ENCODE peak calls at places on chromosomes 11 and 22, in six cellular contexts. B is CD8-positive, alpha-beta memory T cell; X is left lung; U is GM23248; A is mesendoderm; D is IMR-90. E is an unnamed sample.
A peak's percentile ranks its signal among the peaks of the same experiment; 100 is the strongest.

GRCh38 chr11:120717623-120718022 is 206.1 kb downstream of the GRIK4 start:
- DNase-seq in B (no peak), X (no peak), U (no peak), A (no peak), D (no peak), E (no peak)

GRCh38 chr11:69326622-69327219 is 32.8 kb downstream of the MYEOV start:
- DNase-seq in B (no peak), X (no peak), U (no peak), A (no peak), D (no peak), E (no peak)

GRCh38 chr11:84465040-84465439 is 1162.1 kb downstream of the DLG2 start:
- DNase-seq in B (no peak), X (no peak), U (peak; percentile 36), A (no peak), D (no peak), E (no peak)

GRCh38 chr11:58564226-58564625 is 11.4 kb downstream of the LPXN start:
- DNase-seq in B (no peak), X (no peak), U (peak; percentile 13), A (no peak), D (no peak), E (no peak)

GRCh38 chr11:115247404-115247803 is 256.8 kb downstream of the CADM1 start:
- DNase-seq in B (no peak), X (no peak), U (no peak), A (no peak), D (no peak), E (no peak)

GRCh38 chr11:128680906-128681305 is 13.0 kb upstream of the FLI1 start:
- DNase-seq in B (no peak), X (no peak), U (no peak), A (peak; percentile 81), D (no peak), E (no peak)

GRCh38 chr11:58742981-58743880 is 11.5 kb upstream of the GLYAT start:
- DNase-seq in B (no peak), X (no peak), U (no peak), A (peak; percentile 14), D (no peak), E (no peak)

GRCh38 chr11:118608268-118609214 is 1.1 kb downstream of the PHLDB1 start:
- DNase-seq in B (peak; percentile 93), X (peak; percentile 92), U (peak; percentile 97), A (peak; percentile 17), D (peak; percentile 85), E (peak; percentile 86)

GRCh38 chr11:103673773-103674172 is 362.7 kb upstream of the DDI1 start:
- DNase-seq in B (no peak), X (no peak), U (peak; percentile 54), A (no peak), D (peak; percentile 71), E (no peak)

GRCh38 chr22:33859311-33859710 is 61.0 kb downstream of the LARGE1 start:
- DNase-seq in B (no peak), X (no peak), U (no peak), A (no peak), D (no peak), E (no peak)

GRCh38 chr22:39898997-39899396 is 1.9 kb upstream of the GRAP2 start:
- DNase-seq in B (no peak), X (no peak), U (no peak), A (no peak), D (no peak), E (no peak)

GRCh38 chr11:15896544-15896943 is 459.8 kb downstream of the SOX6 start:
- DNase-seq in B (no peak), X (no peak), U (no peak), A (no peak), D (no peak), E (no peak)

GRCh38 chr11:22346283-22346682 is 8.1 kb downstream of the SLC17A6 start:
- DNase-seq in B (no peak), X (no peak), U (no peak), A (no peak), D (no peak), E (no peak)

GRCh38 chr11:62439785-62440602 is 21.2 kb downstream of the SCGB1A1 start:
- DNase-seq in B (no peak), X (no peak), U (peak; percentile 83), A (no peak), D (peak; percentile 77), E (no peak)

DNA sequence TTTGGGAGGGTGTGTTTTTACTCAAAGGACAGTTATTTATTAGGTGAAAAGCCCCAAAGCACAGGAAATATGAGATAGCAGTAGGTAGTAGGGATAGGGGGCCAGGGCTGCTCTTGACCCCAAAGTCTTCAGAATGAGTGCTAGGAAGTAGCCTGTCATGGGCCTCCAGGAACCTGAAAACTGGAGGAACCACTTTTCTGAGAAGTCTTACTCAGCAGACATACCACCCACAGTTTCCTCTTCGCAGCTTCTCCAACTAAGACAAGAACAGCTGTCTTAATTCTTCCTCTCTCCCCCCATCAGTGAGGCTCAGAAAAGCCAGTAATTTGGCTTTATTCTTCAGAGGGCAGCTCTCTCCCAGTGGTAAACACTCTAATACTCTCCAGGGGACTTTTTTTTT is 84.0 kb upstream of the CTSC start:
- DNase-seq in B (no peak), X (no peak), U (peak; percentile 56), A (peak; percentile 60), D (peak; percentile 48), E (no peak)
- H3K27ac ChIP-seq in B (no peak overlapping the region), X (peak overlapping the region; percentile 83), U (peak overlapping the region; percentile 86), A (no peak overlapping the region), D (no peak overlapping the region), E (no peak overlapping the region)

DNA sequence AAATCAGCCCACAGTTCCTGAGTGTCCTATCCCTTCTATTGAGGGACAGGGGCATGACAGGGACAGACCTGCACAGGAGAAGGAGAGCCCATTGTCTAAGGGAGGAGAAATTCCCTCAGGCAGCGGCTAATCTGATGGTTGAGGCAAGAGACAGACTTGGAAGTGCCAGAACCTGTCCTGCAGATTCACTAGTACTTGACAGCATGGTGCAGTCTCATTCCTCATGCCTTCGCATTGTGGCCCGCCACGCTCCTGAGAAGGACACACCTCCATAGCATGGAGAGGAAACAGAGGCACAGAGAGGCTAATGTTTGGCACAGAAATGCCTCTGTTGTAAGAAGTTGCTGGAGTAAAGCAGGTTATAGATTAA is 3.2 kb downstream of the P2RY6 start:
- DNase-seq in B (no peak), X (no peak), U (no peak), A (peak; percentile 41), D (no peak), E (no peak)
- H3K27ac ChIP-seq in B (no peak overlapping the region), X (no peak overlapping the region), U (no peak overlapping the region), A (no peak overlapping the region), D (no peak overlapping the region), E (no peak overlapping the region)

DNA sequence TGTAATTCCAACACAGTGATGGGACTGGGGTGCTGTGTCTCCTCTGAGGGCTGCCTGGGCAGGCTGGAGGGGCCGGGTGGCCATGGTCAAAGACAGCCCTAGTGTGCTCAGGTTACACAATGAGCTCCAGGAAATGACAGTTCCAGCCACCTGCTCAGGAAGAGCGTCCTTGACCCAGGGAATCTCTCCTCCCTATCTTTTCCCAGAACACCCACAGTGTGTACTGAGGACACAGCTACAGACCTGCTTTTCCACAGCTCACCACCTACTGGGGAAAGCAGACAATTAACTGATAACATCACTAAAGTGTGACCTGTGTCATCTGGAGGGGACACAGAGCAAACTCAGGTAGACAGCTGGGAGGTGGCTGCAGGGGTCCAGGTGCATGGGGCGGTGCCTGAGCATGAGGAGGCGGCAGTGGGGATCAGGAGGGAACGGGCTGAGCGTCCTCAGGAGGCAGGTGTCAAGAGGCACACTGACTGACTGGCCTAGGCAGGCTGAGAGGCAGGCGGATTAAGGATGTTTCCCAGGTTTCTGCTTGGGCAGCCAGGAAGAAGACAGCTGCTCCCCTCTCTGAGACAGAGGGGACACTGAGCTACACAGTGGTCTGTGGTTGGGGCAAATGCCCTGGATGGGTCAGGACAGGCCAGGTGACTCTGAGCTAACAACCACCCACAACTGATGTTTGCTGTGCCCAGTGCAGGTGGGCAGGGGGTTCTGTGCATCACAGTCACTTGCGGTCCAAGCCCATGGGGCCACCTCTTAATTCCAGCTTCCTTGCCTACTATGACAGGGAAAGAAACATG is 56.1 kb downstream of the ARFGAP3 start:
- DNase-seq in B (no peak), X (no peak), U (no peak), A (peak; percentile 83), D (no peak), E (no peak)
- H3K27ac ChIP-seq in B (no peak overlapping the region), X (no peak overlapping the region), U (no peak overlapping the region), A (no peak overlapping the region), D (no peak overlapping the region), E (no peak overlapping the region)

DNA sequence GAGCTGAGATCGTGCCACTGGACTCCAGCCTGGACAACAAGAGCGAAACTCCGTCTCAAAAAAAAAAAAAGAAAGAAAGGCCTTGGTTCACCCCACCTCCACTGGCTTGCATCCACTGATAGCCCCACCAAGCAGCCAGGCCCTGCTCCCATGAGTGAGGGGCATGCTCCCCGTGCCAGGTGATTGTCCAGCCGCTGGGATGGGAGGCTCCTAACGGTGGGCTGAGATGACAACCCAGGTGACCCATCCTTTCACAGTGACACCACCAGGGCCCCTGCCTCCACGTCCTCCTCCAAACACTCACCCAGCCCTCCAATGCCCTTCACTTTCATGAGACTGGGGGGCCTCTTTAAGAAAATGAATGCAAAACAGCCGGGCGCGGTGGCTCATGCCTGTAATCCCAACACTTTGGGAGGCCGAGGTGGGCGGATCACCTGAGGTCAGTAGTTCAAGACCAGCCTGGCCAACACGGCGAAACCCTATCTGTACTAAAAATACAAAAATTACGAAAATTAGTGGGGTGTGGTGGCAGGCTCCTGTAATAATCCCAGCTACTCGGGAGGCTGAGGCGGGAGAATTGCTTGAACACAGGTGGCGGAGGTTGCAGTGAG is 8.6 kb upstream of the DERL3 start:
- DNase-seq in B (no peak), X (peak; percentile 43), U (no peak), A (no peak), D (no peak), E (no peak)
- H3K27ac ChIP-seq in B (no peak overlapping the region), X (no peak overlapping the region), U (no peak overlapping the region), A (no peak overlapping the region), D (no peak overlapping the region), E (no peak overlapping the region)

DNA sequence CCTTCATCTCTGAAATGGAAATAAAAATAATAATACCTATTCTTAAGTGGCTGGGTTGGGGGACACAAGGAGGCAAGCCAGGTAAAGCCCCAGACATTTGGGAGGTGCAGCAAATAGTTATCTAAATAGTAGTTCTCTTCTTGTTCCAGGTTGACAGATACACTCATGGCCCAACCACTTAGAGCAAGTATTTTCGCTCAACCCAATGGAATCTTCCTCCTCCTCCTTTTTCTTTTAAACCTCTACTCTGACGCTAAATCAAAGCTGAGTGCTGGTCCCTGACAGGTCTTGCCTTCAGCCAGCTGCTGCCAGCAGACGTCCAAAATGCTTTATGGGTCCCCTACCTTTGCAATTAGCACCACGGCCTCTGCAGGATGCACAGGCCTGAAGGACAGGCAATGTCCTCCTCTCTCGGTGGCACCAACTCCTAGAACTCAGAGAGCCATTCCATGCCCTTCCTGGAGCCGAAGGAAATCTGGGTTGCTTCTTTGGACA is 558.5 kb downstream of the MIAT start:
- DNase-seq in B (no peak), X (no peak), U (peak; percentile 34), A (no peak), D (no peak), E (no peak)
- H3K27ac ChIP-seq in B (no peak overlapping the region), X (no peak overlapping the region), U (no peak overlapping the region), A (no peak overlapping the region), D (no peak overlapping the region), E (no peak overlapping the region)

GRCh38 chr11:35013514-35014191 is 97.2 kb downstream of the PDHX start:
- DNase-seq in B (peak; percentile 58), X (no peak), U (peak; percentile 76), A (no peak), D (no peak), E (peak; percentile 22)
- H3K27ac ChIP-seq in B (peak overlapping the region; percentile 14), X (no peak overlapping the region), U (peak overlapping the region; percentile 80), A (no peak overlapping the region), D (peak overlapping the region; percentile 22), E (peak overlapping the region; percentile 88)

GRCh38 chr11:35179466-35180135 is 40.6 kb downstream of the CD44 start:
- DNase-seq in B (no peak), X (no peak), U (peak; percentile 81), A (no peak), D (peak; percentile 50), E (no peak)
- H3K27ac ChIP-seq in B (no peak overlapping the region), X (peak overlapping the region; percentile 53), U (peak overlapping the region; percentile 86), A (no peak overlapping the region), D (peak overlapping the region; percentile 69), E (peak overlapping the region; percentile 19)